ENCODE peak calls at places on chromosome 11, in four cellular contexts. S, G, M and Y are unnamed samples.
A peak's percentile ranks its signal among the peaks of the same experiment; 100 is the strongest.

GRCh38 chr11:91219501-91219900 is 996.7 kb upstream of the CHORDC1 start:
- DNase-seq in S (peak; percentile 47), G (no peak), M (no peak), Y (no peak)

GRCh38 chr11:42175203-42175602 is 715.8 kb upstream of the LRRC4C start:
- DNase-seq in S (peak; percentile 70), G (no peak), M (no peak), Y (no peak)

GRCh38 chr11:16226245-16226644 is 130.1 kb downstream of the SOX6 start:
- DNase-seq in S (peak; percentile 41), G (no peak), M (no peak), Y (no peak)

GRCh38 chr11:62921573-62922188 is 518 bp upstream of the CHRM1 start:
- DNase-seq in S (peak; percentile 25), G (no peak), M (no peak), Y (no peak)

GRCh38 chr11:27215471-27216267 is 147.3 kb downstream of the CCDC34 start:
- DNase-seq in S (peak; percentile 42), G (no peak), M (no peak), Y (no peak)

GRCh38 chr11:7486731-7487130 is 1.4 kb downstream of the OLFML1 start:
- DNase-seq in S (no peak), G (no peak), M (no peak), Y (no peak)

GRCh38 chr11:60265373-60266214 is 14.9 kb upstream of the MS4A4A start:
- DNase-seq in S (peak; percentile 29), G (peak; percentile 18), M (peak; percentile 85), Y (peak; percentile 22)

GRCh38 chr11:57453543-57454177 is 6.7 kb upstream of the RTN4RL2 start:
- DNase-seq in S (no peak), G (no peak), M (no peak), Y (no peak)

GRCh38 chr11:91947215-91947614 is 277.4 kb upstream of the FAT3 start:
- DNase-seq in S (peak; percentile 20), G (no peak), M (no peak), Y (no peak)

GRCh38 chr11:46560300-46561025 is 33.4 kb downstream of the AMBRA1 start:
- DNase-seq in S (peak; percentile 43), G (peak; percentile 58), M (peak; percentile 70), Y (peak; percentile 57)
- H3K4me3 ChIP-seq in S (peak overlapping the region; percentile 32), G (peak overlapping the region; percentile 48), M (peak overlapping the region; percentile 65), Y (peak overlapping the region; percentile 46)

GRCh38 chr11:18792066-18792591 is 531 bp upstream of the PTPN5 start:
- DNase-seq in S (no peak), G (no peak), M (no peak), Y (no peak)
- H3K4me3 ChIP-seq in S (no peak overlapping the region), G (no peak overlapping the region), M (no peak overlapping the region), Y (no peak overlapping the region)

GRCh38 chr11:64736654-64737053 is 7.3 kb downstream of the RASGRP2 start:
- DNase-seq in S (no peak), G (no peak), M (no peak), Y (no peak)

GRCh38 chr11:64735860-64736259 is 8.1 kb downstream of the RASGRP2 start:
- DNase-seq in S (no peak), G (no peak), M (no peak), Y (no peak)

GRCh38 chr11:64729851-64730382 is 6.9 kb upstream of the NRXN2 start:
- DNase-seq in S (no peak), G (peak; percentile 33), M (peak; percentile 68), Y (no peak)

GRCh38 chr11:64739871-64740270 is 4.1 kb downstream of the RASGRP2 start:
- DNase-seq in S (no peak), G (no peak), M (no peak), Y (no peak)

GRCh38 chr11:64734786-64735761 is 8.9 kb downstream of the RASGRP2 start:
- DNase-seq in S (no peak), G (no peak), M (no peak), Y (no peak)
- H3K4me3 ChIP-seq in S (no peak overlapping the region), G (no peak overlapping the region), M (no peak overlapping the region), Y (no peak overlapping the region)

GRCh38 chr11:111762526-111762925 is 3.7 kb downstream of the PPP2R1B start:
- DNase-seq in S (no peak), G (no peak), M (no peak), Y (no peak)

GRCh38 chr11:111765984-111766833 is at the start of gene PPP2R1B:
- DNase-seq in S (peak; percentile 73), G (peak; percentile 75), M (peak; percentile 100), Y (peak; percentile 32)

GRCh38 chr11:111762981-111763643 is 3.1 kb downstream of the PPP2R1B start:
- DNase-seq in S (peak; percentile 48), G (no peak), M (peak; percentile 79), Y (no peak)

GRCh38 chr11:111765320-111765983 is 737 bp downstream of the PPP2R1B start:
- DNase-seq in S (no peak), G (no peak), M (peak; percentile 80), Y (no peak)

DNA sequence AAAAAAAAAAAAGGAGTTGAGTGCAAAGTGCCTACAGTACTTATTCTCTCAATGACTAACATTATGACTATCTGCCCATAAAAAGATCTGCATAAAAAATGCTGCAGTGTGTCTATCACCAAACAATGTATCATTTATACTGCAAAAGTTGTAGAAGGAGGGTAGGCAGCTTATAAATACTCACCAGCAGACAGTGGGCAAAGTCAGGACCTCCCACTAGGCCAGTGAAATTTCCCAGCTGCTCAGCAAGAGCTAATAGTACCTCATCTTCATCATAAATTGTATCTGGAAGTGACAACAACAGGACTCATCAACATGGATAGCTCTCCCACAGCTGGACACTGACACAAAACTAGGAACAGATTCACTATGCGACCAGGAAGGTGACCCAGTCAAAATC is 1.6 kb downstream of the PPP2R1B start:
- DNase-seq in S (peak; percentile 6), G (no peak), M (no peak), Y (no peak)
- H3K4me3 ChIP-seq in S (peak overlapping the region; percentile 95), G (peak overlapping the region; percentile 95), M (peak overlapping the region; percentile 63), Y (peak overlapping the region; percentile 83)